ENCODE peak calls at places on chromosomes 5 and 9, in five cellular contexts. Y is upper lobe of right lung, D is IMR-90, Z is sigmoid colon, O is neural progenitor cell. K is an unnamed sample. For H3K4me1, the result is how much of the 10 kb centered on the place peaks cover.

GRCh38 chr5:158711927-158712529 is 387.7 kb downstream of the EBF1 start:
- DNase-seq in D (no peak), Z (no peak), O (no peak), Y (no peak), K (no peak)

GRCh38 chr5:93909356-93909755 is 168.0 kb upstream of the POU5F2 start:
- DNase-seq in D (no peak), O (peak), Y (no peak), Z (no peak), K (no peak)

GRCh38 chr5:2193923-2194555 is 311.3 kb upstream of the IRX4 start:
- DNase-seq in Y (no peak), Z (no peak), D (no peak), O (no peak), K (no peak)

GRCh38 chr9:109745335-109746283 is 34.4 kb upstream of the PALM2AKAP2 start:
- DNase-seq in Z (peak), Y (peak), D (peak), O (peak), K (no peak)

GRCh38 chr5:157613385-157614245 is 38.0 kb upstream of the ADAM19 start:
- DNase-seq in D (no peak), Y (no peak), Z (no peak), O (no peak), K (no peak)

GRCh38 chr5:175920506-175920865 is 47.6 kb downstream of the THOC3 start:
- DNase-seq in D (no peak), Y (no peak), Z (no peak), O (peak), K (no peak)

GRCh38 chr9:81489048-81489447 is 200.3 kb downstream of the TLE1 start:
- DNase-seq in Y (no peak), O (no peak), Z (no peak), D (peak), K (no peak)

GRCh38 chr9:109918359-109919163 is 138.6 kb downstream of the PALM2AKAP2 start:
- DNase-seq in O (no peak), D (no peak), Z (no peak), Y (no peak), K (no peak)

GRCh38 chr9:73037613-73038012 is 84.8 kb upstream of the ALDH1A1 start:
- DNase-seq in O (no peak), D (no peak), Y (no peak), Z (no peak), K (no peak)

GRCh38 chr5:107770051-107770450 is 99.3 kb upstream of the EFNA5 start:
- DNase-seq in D (no peak), Y (no peak), O (no peak), Z (no peak), K (no peak)

GRCh38 chr5:116382874-116383266 is 191.8 kb downstream of the SEMA6A start:
- DNase-seq in Z (no peak), Y (no peak), O (no peak), D (no peak), K (no peak)

GRCh38 chr5:135251099-135251498 is 147.9 kb downstream of the MACROH2A1 start:
- DNase-seq in Z (peak), D (no peak), Y (peak), O (peak), K (no peak)

GRCh38 chr9:98037362-98037761 is 19.2 kb upstream of the NANS start:
- DNase-seq in O (no peak), D (peak), Y (no peak), Z (no peak), K (no peak)

GRCh38 chr5:148374693-148375360 is 8.9 kb upstream of the FBXO38 start:
- DNase-seq in D (peak), Y (peak), Z (no peak), O (peak), K (no peak)

GRCh38 chr9:126777733-126778132 is 27.1 kb upstream of the ZBTB43 start:
- DNase-seq in O (peak), D (no peak), Y (peak), Z (no peak), K (peak)

GRCh38 chr5:154248691-154249090 is 58.2 kb downstream of the GALNT10 start:
- DNase-seq in Z (no peak), Y (no peak), D (no peak), O (no peak), K (no peak)

DNA sequence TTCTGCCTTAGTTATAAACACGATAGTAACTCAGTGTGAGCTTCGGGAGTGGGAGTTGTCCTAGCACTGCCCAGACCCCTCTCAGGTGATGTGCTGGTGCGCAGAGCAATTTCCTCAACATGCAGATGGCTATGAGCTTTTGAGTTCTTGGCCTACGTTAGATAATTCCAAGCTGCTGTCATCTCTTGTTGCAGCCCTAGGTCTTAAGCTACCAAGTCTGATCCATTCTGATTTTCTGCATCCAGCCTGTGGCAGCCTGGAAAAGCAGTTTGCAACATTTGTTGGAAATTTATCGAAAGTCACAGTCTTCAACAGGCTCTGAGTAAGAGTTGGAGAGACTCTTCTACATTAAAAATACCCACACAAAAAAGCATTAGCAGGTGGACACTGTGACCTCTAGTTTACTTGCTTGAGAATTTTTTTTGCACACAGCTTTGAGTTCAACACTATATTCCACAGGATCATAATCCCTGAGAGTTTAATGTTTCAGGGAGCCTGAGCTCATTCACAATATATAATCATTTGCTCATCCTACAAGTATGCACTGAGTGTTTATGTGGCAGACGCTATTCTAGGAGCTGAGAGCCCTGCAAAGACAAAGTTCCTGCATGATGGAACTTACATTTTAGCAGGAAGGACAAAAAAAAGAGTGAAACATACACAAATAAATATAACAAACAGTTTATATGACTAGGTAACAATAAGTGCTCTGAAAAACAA is 91.6 kb downstream of the UBE2QL1 start:
- DNase-seq in Y (no peak), O (no peak), D (peak), Z (no peak), K (no peak)
- TF ChIP-seq CTCF in Y (no peak), O (no peak), D (no peak), Z (no peak), K (no peak)

GRCh38 chr5:122586351-122586750 is 188.5 kb upstream of the SNX2 start:
- DNase-seq in Y (no peak), Z (no peak), D (peak), O (no peak), K (peak)
- H3K27ac ChIP-seq in Y (no peak), Z (no peak), D (no peak), O (no peak), K (no peak)

GRCh38 chr5:143037071-143037470 is 266.9 kb downstream of the ARHGAP26 start:
- DNase-seq in Z (no peak), D (no peak), O (peak), Y (no peak), K (no peak)
- H3K4me1 ChIP-seq in Z (under half), D (under half), O (under half), Y (under half), K (under half)

GRCh38 chr5:53369681-53370080 is 110.7 kb upstream of the FST start:
- DNase-seq in Z (no peak), Y (no peak), O (peak), D (no peak), K (no peak)
- TF ChIP-seq CTCF in Z (no peak), Y (no peak), O (no peak), D (no peak), K (no peak)

GRCh38 chr9:83191154-83191553 is 128.2 kb upstream of the RASEF start:
- DNase-seq in Y (no peak), O (no peak), Z (no peak), D (no peak), K (no peak)
- H3K27ac ChIP-seq in Y (no peak), O (no peak), Z (no peak), D (no peak), K (no peak)

GRCh38 chr9:4840018-4840417 is 47.3 kb downstream of the RCL1 start:
- DNase-seq in Y (no peak), O (no peak), Z (no peak), D (no peak), K (no peak)

GRCh38 chr9:4842213-4842612 is 49.5 kb downstream of the RCL1 start:
- DNase-seq in Z (no peak), D (no peak), O (no peak), Y (no peak), K (no peak)

GRCh38 chr9:4837768-4838546 is 45.2 kb downstream of the RCL1 start:
- DNase-seq in D (peak), Z (no peak), Y (no peak), O (no peak), K (no peak)

GRCh38 chr9:4837126-4837767 is 44.5 kb downstream of the RCL1 start:
- DNase-seq in Y (no peak), Z (no peak), D (peak), O (no peak), K (no peak)

GRCh38 chr9:4839470-4839912 is 46.7 kb downstream of the RCL1 start:
- DNase-seq in O (no peak), Y (no peak), D (peak), Z (no peak), K (no peak)
- H3K4me1 ChIP-seq in O (under half), Y (under half), D (under half), Z (under half), K (under half)

GRCh38 chr9:137252555-137253506 is 1.7 kb downstream of the STPG3 start:
- DNase-seq in O (peak), D (no peak), Z (no peak), Y (no peak), K (no peak)
- TF ChIP-seq CTCF in O (no peak), D (no peak), Z (no peak), Y (no peak), K (no peak)

GRCh38 chr5:170179626-170180025 is 53.2 kb upstream of the C5orf58 start:
- DNase-seq in Z (no peak), O (no peak), D (no peak), Y (no peak), K (no peak)

GRCh38 chr5:170184007-170184687 is 48.6 kb upstream of the C5orf58 start:
- DNase-seq in Z (no peak), D (peak), Y (peak), O (peak), K (no peak)

GRCh38 chr5:170182461-170182860 is 50.3 kb upstream of the C5orf58 start:
- DNase-seq in Z (no peak), D (no peak), O (peak), Y (no peak), K (no peak)

GRCh38 chr5:170184737-170185136 is 48.0 kb upstream of the C5orf58 start:
- DNase-seq in Y (no peak), D (no peak), Z (no peak), O (no peak), K (no peak)

DNA sequence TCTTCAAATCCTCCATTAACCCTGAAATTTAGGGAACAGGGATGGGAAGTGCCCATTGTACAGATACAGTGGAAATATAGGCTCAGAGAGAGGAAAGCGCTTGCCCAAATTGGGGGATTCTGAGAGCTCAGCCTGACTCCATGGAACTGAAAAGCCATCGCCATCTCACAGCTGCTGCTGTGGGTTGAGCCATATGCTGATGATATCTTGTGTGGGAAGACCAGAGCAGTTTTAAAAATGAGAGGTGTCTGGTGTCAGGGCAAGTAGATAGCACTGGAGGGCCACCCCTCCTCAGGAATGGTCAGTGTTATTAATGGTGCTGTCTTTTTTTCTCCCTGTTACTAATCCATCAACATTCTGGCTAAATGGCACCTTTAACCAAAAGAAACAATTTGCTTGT is 50.9 kb upstream of the C5orf58 start:
- DNase-seq in O (no peak), Z (no peak), D (no peak), Y (no peak), K (no peak)
- H3K27ac ChIP-seq in O (no peak), Z (no peak), D (no peak), Y (no peak), K (no peak)